ENCODE peak calls at places on chromosomes 16 and 17, in four cellular contexts. L is K562, I is GM12878, D is HepG2. F is an unnamed sample.

GRCh38 chr17:3647769-3648540 is 11.4 kb downstream of the CTNS start:
- DNase-seq in L (no peak), I (no peak), D (peak; percentile 52), F (peak; percentile 58)

GRCh38 chr16:13122074-13122473 is 220.7 kb downstream of the SHISA9 start:
- DNase-seq in L (no peak), I (no peak), D (no peak), F (no peak)

GRCh38 chr17:55731586-55732250 is 9.1 kb upstream of the TMEM100 start:
- DNase-seq in L (no peak), I (no peak), D (no peak), F (no peak)

GRCh38 chr16:54540525-54541180 is 254.1 kb upstream of the IRX3 start:
- DNase-seq in L (no peak), I (no peak), D (no peak), F (no peak)

GRCh38 chr17:38572665-38573365 is 32.9 kb downstream of the SRCIN1 start:
- DNase-seq in L (peak; percentile 74), I (no peak), D (no peak), F (peak; percentile 72)

GRCh38 chr16:8464979-8465378 is 125.3 kb downstream of the TMEM114 start:
- DNase-seq in L (no peak), I (no peak), D (no peak), F (no peak)

GRCh38 chr17:34519286-34519685 is 60.1 kb upstream of the TMEM132E start:
- DNase-seq in L (peak; percentile 75), I (no peak), D (peak; percentile 8), F (peak; percentile 85)

GRCh38 chr16:27199747-27200146 is 3.6 kb upstream of the KDM8 start:
- DNase-seq in L (no peak), I (peak; percentile 73), D (no peak), F (no peak)

GRCh38 chr16:85454171-85454883 is 158.8 kb upstream of the GSE1 start:
- DNase-seq in L (no peak), I (no peak), D (no peak), F (no peak)

GRCh38 chr16:85453701-85454100 is 159.4 kb upstream of the GSE1 start:
- DNase-seq in L (no peak), I (no peak), D (no peak), F (no peak)

GRCh38 chr16:85457366-85457765 is 155.8 kb upstream of the GSE1 start:
- DNase-seq in L (no peak), I (no peak), D (no peak), F (no peak)

GRCh38 chr16:85453179-85453678 is 159.9 kb upstream of the GSE1 start:
- DNase-seq in L (no peak), I (no peak), D (no peak), F (no peak)

DNA sequence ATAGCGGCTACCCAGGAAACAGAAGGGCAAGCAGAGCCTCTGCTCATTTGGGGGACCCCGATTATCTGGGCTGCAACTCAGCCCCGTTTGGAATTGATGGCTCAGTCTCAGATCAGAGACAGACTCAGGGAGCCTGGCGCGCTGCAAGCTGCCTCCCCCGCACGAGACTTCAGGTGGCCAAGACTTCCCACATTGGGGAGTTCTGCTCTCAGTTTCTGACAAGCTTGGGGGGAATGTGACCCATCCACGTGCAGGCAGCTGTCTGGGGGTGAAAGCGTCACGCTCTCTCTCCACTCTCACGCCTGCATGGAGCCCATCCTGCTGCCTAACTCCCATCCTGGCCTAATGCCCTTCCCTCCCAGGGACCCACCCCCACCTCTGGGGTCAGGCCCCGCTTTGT is 157.6 kb upstream of the GSE1 start:
- DNase-seq in L (no peak), I (no peak), D (no peak), F (no peak)
- TF ChIP-seq ETV6 in L (no peak), I (no peak), D (no peak), F (no peak)

GRCh38 chr16:75588716-75589115 is 22.5 kb downstream of the GABARAPL2 start:
- DNase-seq in L (no peak), I (no peak), D (no peak), F (no peak)
- TF ChIP-seq USF2 in L (no peak), I (no peak), D (no peak), F (no peak)

GRCh38 chr16:88331989-88332920 is 50.5 kb upstream of the ZNF469 start:
- DNase-seq in L (no peak), I (no peak), D (no peak), F (no peak)
- TF ChIP-seq ETV6 in L (no peak), I (no peak), D (no peak), F (no peak)

GRCh38 chr17:1590031-1590746 is 27.6 kb upstream of the PITPNA start:
- DNase-seq in L (peak; percentile 52), I (no peak), D (peak; percentile 90), F (no peak)
- TF ChIP-seq USF2 in L (no peak), I (no peak), D (no peak), F (no peak)

GRCh38 chr16:48504216-48504615 is 105.8 kb downstream of the N4BP1 start:
- DNase-seq in L (no peak), I (no peak), D (no peak), F (no peak)

GRCh38 chr16:48505705-48506104 is 104.3 kb downstream of the N4BP1 start:
- DNase-seq in L (no peak), I (no peak), D (no peak), F (no peak)

GRCh38 chr16:48500981-48501380 is 109.0 kb downstream of the N4BP1 start:
- DNase-seq in L (no peak), I (no peak), D (no peak), F (no peak)

GRCh38 chr16:48501516-48502377 is 108.2 kb downstream of the N4BP1 start:
- DNase-seq in L (peak; percentile 25), I (no peak), D (no peak), F (no peak)

DNA sequence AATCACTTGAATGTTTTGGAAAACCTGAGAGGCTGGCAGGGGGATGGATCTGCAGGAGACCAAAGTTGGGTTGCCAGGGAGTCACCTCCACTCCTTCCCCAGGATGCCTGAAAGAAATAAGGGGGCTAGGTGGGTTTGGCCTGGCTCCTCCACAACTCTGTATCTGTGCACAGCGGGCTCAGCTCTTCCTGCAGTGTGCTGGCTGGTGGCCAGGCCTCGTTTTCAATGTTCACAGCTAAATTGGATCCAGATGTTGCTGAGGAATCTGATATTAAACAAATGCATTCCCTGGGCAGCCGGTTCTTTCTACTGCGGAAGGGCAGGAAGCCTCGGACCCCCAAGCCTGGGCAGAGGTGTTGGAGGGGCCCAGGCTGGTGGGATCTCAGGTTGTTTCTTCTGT is 106.2 kb downstream of the N4BP1 start:
- DNase-seq in L (no peak), I (no peak), D (no peak), F (no peak)
- TF ChIP-seq ETV6 in L (no peak), I (no peak), D (no peak), F (no peak)